ENCODE peak calls at places on chromosome 5, in eight cellular contexts. One of them, this sample, is unnamed.

GRCh38 chr5:147690595-147690994 is 91.9 kb downstream of the JAKMIP2 start:
- DNase-seq in SK-N-SH: no peak
- DNase-seq in H1: no peak
- DNase-seq in transverse colon: no peak
- DNase-seq in stomach: peak
- DNase-seq in HepG2: peak
- DNase-seq in sigmoid colon: no peak
- DNase-seq in K562: no peak
- DNase-seq in this sample: no peak

GRCh38 chr5:128101676-128102075 is 18.1 kb downstream of the SLC12A2 start:
- DNase-seq in SK-N-SH: no peak
- DNase-seq in H1: no peak
- DNase-seq in transverse colon: no peak
- DNase-seq in stomach: no peak
- DNase-seq in HepG2: no peak
- DNase-seq in sigmoid colon: no peak
- DNase-seq in K562: no peak
- DNase-seq in this sample: no peak

GRCh38 chr5:140549237-140550144 is 2.0 kb downstream of the EIF4EBP3 start:
- DNase-seq in SK-N-SH: peak
- DNase-seq in H1: no peak
- DNase-seq in transverse colon: peak
- DNase-seq in stomach: peak
- DNase-seq in HepG2: no peak
- DNase-seq in sigmoid colon: peak
- DNase-seq in K562: peak
- DNase-seq in this sample: peak

GRCh38 chr5:17441351-17441750 is 56.7 kb upstream of the TAF11L2 start:
- DNase-seq in SK-N-SH: no peak
- DNase-seq in H1: no peak
- DNase-seq in transverse colon: no peak
- DNase-seq in stomach: no peak
- DNase-seq in HepG2: no peak
- DNase-seq in sigmoid colon: no peak
- DNase-seq in K562: no peak
- DNase-seq in this sample: no peak

GRCh38 chr5:81626524-81626923 is 124.4 kb downstream of the SSBP2 start:
- DNase-seq in SK-N-SH: peak
- DNase-seq in H1: no peak
- DNase-seq in transverse colon: no peak
- DNase-seq in stomach: no peak
- DNase-seq in HepG2: peak
- DNase-seq in sigmoid colon: no peak
- DNase-seq in K562: no peak
- DNase-seq in this sample: no peak

GRCh38 chr5:1029945-1030625 is 21.5 kb downstream of the NKD2 start:
- DNase-seq in SK-N-SH: peak
- DNase-seq in H1: no peak
- DNase-seq in transverse colon: no peak
- DNase-seq in stomach: no peak
- DNase-seq in HepG2: no peak
- DNase-seq in sigmoid colon: peak
- DNase-seq in K562: no peak
- DNase-seq in this sample: peak

GRCh38 chr5:12911156-12911555 is 1006.9 kb upstream of the CTNND2 start:
- DNase-seq in SK-N-SH: no peak
- DNase-seq in H1: no peak
- DNase-seq in transverse colon: no peak
- DNase-seq in stomach: no peak
- DNase-seq in HepG2: no peak
- DNase-seq in sigmoid colon: no peak
- DNase-seq in K562: no peak
- DNase-seq in this sample: no peak

GRCh38 chr5:108749130-108749861 is 1.6 kb downstream of the FER start:
- DNase-seq in SK-N-SH: peak
- DNase-seq in H1: no peak
- DNase-seq in transverse colon: no peak
- DNase-seq in stomach: no peak
- DNase-seq in HepG2: no peak
- DNase-seq in sigmoid colon: peak
- DNase-seq in K562: peak
- DNase-seq in this sample: peak

GRCh38 chr5:162068412-162068811 is 839 bp downstream of the GABRG2 start:
- DNase-seq in SK-N-SH: peak
- DNase-seq in H1: peak
- DNase-seq in transverse colon: no peak
- DNase-seq in stomach: no peak
- DNase-seq in HepG2: peak
- DNase-seq in sigmoid colon: no peak
- DNase-seq in K562: no peak
- DNase-seq in this sample: no peak

GRCh38 chr5:147092044-147092443 is 142.8 kb upstream of the STK32A start:
- DNase-seq in SK-N-SH: no peak
- DNase-seq in H1: no peak
- DNase-seq in transverse colon: no peak
- DNase-seq in stomach: no peak
- DNase-seq in HepG2: no peak
- DNase-seq in sigmoid colon: no peak
- DNase-seq in K562: no peak
- DNase-seq in this sample: no peak

GRCh38 chr5:15995206-15996052 is 184.2 kb downstream of the MARCHF11 start:
- DNase-seq in SK-N-SH: peak
- DNase-seq in H1: no peak
- DNase-seq in transverse colon: no peak
- DNase-seq in stomach: no peak
- DNase-seq in HepG2: peak
- DNase-seq in sigmoid colon: no peak
- DNase-seq in K562: no peak
- DNase-seq in this sample: no peak

GRCh38 chr5:64269164-64269563 is 103.5 kb downstream of the RNF180 start:
- DNase-seq in SK-N-SH: no peak
- DNase-seq in H1: no peak
- DNase-seq in transverse colon: no peak
- DNase-seq in stomach: no peak
- DNase-seq in HepG2: no peak
- DNase-seq in sigmoid colon: no peak
- DNase-seq in K562: no peak
- DNase-seq in this sample: no peak

GRCh38 chr5:154587123-154587725 is 109.2 kb upstream of the HAND1 start:
- DNase-seq in SK-N-SH: no peak
- DNase-seq in H1: no peak
- DNase-seq in transverse colon: no peak
- DNase-seq in stomach: no peak
- DNase-seq in HepG2: peak
- DNase-seq in sigmoid colon: no peak
- DNase-seq in K562: no peak
- DNase-seq in this sample: no peak

GRCh38 chr5:79047199-79047598 is 22.3 kb downstream of the DMGDH start:
- DNase-seq in SK-N-SH: no peak
- DNase-seq in H1: no peak
- DNase-seq in transverse colon: no peak
- DNase-seq in stomach: no peak
- DNase-seq in HepG2: no peak
- DNase-seq in sigmoid colon: no peak
- DNase-seq in K562: no peak
- DNase-seq in this sample: no peak

GRCh38 chr5:145981612-145982571 is 45.5 kb downstream of the SH3RF2 start:
- DNase-seq in SK-N-SH: no peak
- DNase-seq in H1: no peak
- DNase-seq in transverse colon: no peak
- DNase-seq in stomach: peak
- DNase-seq in HepG2: peak
- DNase-seq in sigmoid colon: no peak
- DNase-seq in K562: no peak
- DNase-seq in this sample: no peak
- TF ChIP-seq POLR2AphosphoS5 in SK-N-SH: no peak
- TF ChIP-seq POLR2AphosphoS5 in H1: no peak
- TF ChIP-seq POLR2AphosphoS5 in transverse colon: no peak
- TF ChIP-seq POLR2AphosphoS5 in stomach: peak
- TF ChIP-seq POLR2AphosphoS5 in HepG2: no peak
- TF ChIP-seq POLR2AphosphoS5 in sigmoid colon: no peak
- TF ChIP-seq POLR2AphosphoS5 in K562: no peak
- TF ChIP-seq POLR2AphosphoS5 in this sample: no peak

GRCh38 chr5:14882658-14883580 is 11.3 kb upstream of the ANKH start:
- DNase-seq in SK-N-SH: no peak
- DNase-seq in H1: no peak
- DNase-seq in transverse colon: no peak
- DNase-seq in stomach: peak
- DNase-seq in HepG2: no peak
- DNase-seq in sigmoid colon: no peak
- DNase-seq in K562: no peak
- DNase-seq in this sample: no peak

GRCh38 chr5:14879393-14879792 is 7.8 kb upstream of the ANKH start:
- DNase-seq in SK-N-SH: no peak
- DNase-seq in H1: no peak
- DNase-seq in transverse colon: no peak
- DNase-seq in stomach: no peak
- DNase-seq in HepG2: no peak
- DNase-seq in sigmoid colon: no peak
- DNase-seq in K562: no peak
- DNase-seq in this sample: no peak

GRCh38 chr5:14879985-14880589 is 8.5 kb upstream of the ANKH start:
- DNase-seq in SK-N-SH: no peak
- DNase-seq in H1: no peak
- DNase-seq in transverse colon: no peak
- DNase-seq in stomach: no peak
- DNase-seq in HepG2: peak
- DNase-seq in sigmoid colon: no peak
- DNase-seq in K562: no peak
- DNase-seq in this sample: no peak

GRCh38 chr5:14881826-14882225 is 10.2 kb upstream of the ANKH start:
- DNase-seq in SK-N-SH: no peak
- DNase-seq in H1: no peak
- DNase-seq in transverse colon: no peak
- DNase-seq in stomach: no peak
- DNase-seq in HepG2: no peak
- DNase-seq in sigmoid colon: no peak
- DNase-seq in K562: no peak
- DNase-seq in this sample: no peak

GRCh38 chr5:14880688-14881087 is 9.1 kb upstream of the ANKH start:
- DNase-seq in SK-N-SH: no peak
- DNase-seq in H1: no peak
- DNase-seq in transverse colon: no peak
- DNase-seq in stomach: no peak
- DNase-seq in HepG2: peak
- DNase-seq in sigmoid colon: no peak
- DNase-seq in K562: no peak
- DNase-seq in this sample: no peak
- TF ChIP-seq EP300 in SK-N-SH: no peak
- TF ChIP-seq EP300 in H1: no peak
- TF ChIP-seq EP300 in transverse colon: no peak
- TF ChIP-seq EP300 in stomach: no peak
- TF ChIP-seq EP300 in HepG2: peak
- TF ChIP-seq EP300 in sigmoid colon: no peak
- TF ChIP-seq EP300 in K562: no peak
- TF ChIP-seq EP300 in this sample: no peak

DNA sequence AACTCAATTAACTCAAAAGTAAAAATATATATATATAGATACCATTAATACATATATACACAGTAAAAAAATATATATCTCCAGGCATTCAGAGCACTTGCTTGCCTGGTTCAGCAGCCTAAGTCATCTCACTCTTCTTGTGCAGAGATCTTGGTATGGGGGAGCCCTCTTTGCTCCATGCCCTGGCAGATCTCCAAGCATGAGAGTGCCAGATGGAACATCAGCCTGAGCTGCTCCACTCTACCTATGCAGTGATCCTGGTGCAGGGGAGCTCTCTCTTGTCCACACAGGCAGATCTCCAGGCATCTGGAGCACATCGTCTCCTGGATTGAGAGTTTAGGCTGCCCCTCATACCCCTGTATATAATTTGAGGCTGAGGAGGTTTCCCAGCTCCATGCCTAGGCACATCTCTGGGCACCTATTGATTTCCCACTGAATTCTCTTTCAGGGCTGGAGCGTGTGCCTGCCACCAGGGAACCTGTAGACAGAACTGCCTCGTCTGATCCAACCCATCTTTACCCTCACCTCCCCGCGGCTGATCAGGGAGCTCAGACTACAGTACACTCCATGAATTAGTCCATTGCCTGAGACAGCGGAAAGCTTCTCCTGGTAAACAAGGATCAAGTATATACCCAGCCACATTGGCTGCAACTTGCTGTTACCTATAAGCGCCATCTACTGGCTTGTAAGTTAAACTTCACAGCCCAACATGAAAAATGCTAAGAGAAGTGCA is 342.4 kb upstream of the GRIA1 start:
- DNase-seq in SK-N-SH: peak
- DNase-seq in H1: no peak
- DNase-seq in transverse colon: no peak
- DNase-seq in stomach: no peak
- DNase-seq in HepG2: peak
- DNase-seq in sigmoid colon: no peak
- DNase-seq in K562: no peak
- DNase-seq in this sample: no peak
- TF ChIP-seq CTCF in SK-N-SH: peak
- TF ChIP-seq CTCF in H1: peak
- TF ChIP-seq CTCF in transverse colon: peak
- TF ChIP-seq CTCF in stomach: peak
- TF ChIP-seq CTCF in HepG2: peak
- TF ChIP-seq CTCF in sigmoid colon: no peak
- TF ChIP-seq CTCF in K562: peak
- TF ChIP-seq CTCF in this sample: no peak

DNA sequence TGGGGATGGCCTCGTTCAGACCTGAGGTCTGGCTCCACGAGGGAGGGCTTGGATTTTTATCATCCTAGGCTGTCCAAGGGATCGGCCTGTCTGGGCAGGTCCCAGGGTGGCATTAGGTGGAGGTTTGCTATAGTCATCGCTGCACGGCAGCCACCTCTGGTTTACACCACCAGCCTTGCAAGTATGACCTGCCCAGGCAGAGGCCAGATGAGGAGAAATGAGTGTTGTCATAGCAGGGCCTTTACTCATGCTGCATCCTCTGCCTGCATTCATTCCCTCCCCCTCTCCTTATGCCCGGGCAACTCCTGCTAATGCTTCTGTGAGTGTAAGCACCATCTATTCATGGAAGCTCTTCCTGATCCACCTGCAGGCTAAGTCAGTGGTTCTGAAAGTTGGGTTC is 15.3 kb upstream of the NDST1 start:
- DNase-seq in SK-N-SH: no peak
- DNase-seq in H1: no peak
- DNase-seq in transverse colon: no peak
- DNase-seq in stomach: no peak
- DNase-seq in HepG2: no peak
- DNase-seq in sigmoid colon: no peak
- DNase-seq in K562: no peak
- DNase-seq in this sample: no peak
- TF ChIP-seq POLR2AphosphoS5 in SK-N-SH: no peak
- TF ChIP-seq POLR2AphosphoS5 in H1: no peak
- TF ChIP-seq POLR2AphosphoS5 in transverse colon: no peak
- TF ChIP-seq POLR2AphosphoS5 in stomach: no peak
- TF ChIP-seq POLR2AphosphoS5 in HepG2: no peak
- TF ChIP-seq POLR2AphosphoS5 in sigmoid colon: no peak
- TF ChIP-seq POLR2AphosphoS5 in K562: no peak
- TF ChIP-seq POLR2AphosphoS5 in this sample: no peak

DNA sequence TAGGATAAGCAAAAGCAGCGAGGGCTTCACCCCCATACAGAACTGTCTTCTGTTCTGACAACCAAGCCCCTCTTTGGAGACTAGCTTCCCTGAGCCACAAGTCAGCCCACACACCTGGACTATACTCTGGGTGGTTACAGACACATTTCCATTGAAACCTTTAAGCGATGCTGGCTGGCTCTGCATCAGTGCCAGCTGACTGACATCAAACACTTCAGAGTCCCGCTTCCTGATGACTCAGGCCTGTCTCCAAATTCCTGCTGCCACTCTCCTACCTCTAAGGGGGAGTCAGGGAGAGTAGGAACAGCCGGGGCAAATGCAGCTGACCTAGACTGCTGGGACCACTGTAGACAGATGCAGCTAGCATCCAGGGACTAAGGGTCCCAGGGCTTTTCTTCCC is 59.4 kb downstream of the SIL1 start:
- DNase-seq in SK-N-SH: no peak
- DNase-seq in H1: no peak
- DNase-seq in transverse colon: no peak
- DNase-seq in stomach: peak
- DNase-seq in HepG2: peak
- DNase-seq in sigmoid colon: peak
- DNase-seq in K562: no peak
- DNase-seq in this sample: no peak
- TF ChIP-seq EP300 in SK-N-SH: no peak
- TF ChIP-seq EP300 in H1: no peak
- TF ChIP-seq EP300 in transverse colon: no peak
- TF ChIP-seq EP300 in stomach: no peak
- TF ChIP-seq EP300 in HepG2: no peak
- TF ChIP-seq EP300 in sigmoid colon: no peak
- TF ChIP-seq EP300 in K562: no peak
- TF ChIP-seq EP300 in this sample: no peak

This sample was measured in suprapubic skin.